ENCODE peak calls at places on chromosomes 13 and 19, in ten cellular contexts. One of them, this sample, is unnamed.

GRCh38 chr19:40740747-40741146 is 9.5 kb downstream of the ACTMAP start:
- DNase-seq in cardiac fibroblast: no peak
- DNase-seq in CD8-positive, alpha-beta T cell: no peak
- DNase-seq in GM06990: no peak
- DNase-seq in endodermal cell: no peak
- DNase-seq in endothelial cell of umbilical vein: no peak
- DNase-seq in left ventricle myocardium inferior: peak
- DNase-seq in AG04449: no peak
- DNase-seq in tibial nerve: peak
- DNase-seq in thoracic aorta: peak
- DNase-seq in this sample: no peak

GRCh38 chr13:95833126-95833525 is 156.2 kb downstream of the DNAJC3 start:
- DNase-seq in AG04449: no peak
- DNase-seq in tibial nerve: no peak
- DNase-seq in GM06990: no peak
- DNase-seq in CD8-positive, alpha-beta T cell: no peak
- DNase-seq in left ventricle myocardium inferior: no peak
- DNase-seq in cardiac fibroblast: peak
- DNase-seq in thoracic aorta: no peak
- DNase-seq in endodermal cell: no peak
- DNase-seq in endothelial cell of umbilical vein: no peak
- DNase-seq in this sample: no peak

GRCh38 chr19:18153555-18154134 is 682 bp downstream of the PIK3R2 start:
- DNase-seq in CD8-positive, alpha-beta T cell: peak
- DNase-seq in cardiac fibroblast: no peak
- DNase-seq in tibial nerve: no peak
- DNase-seq in thoracic aorta: no peak
- DNase-seq in GM06990: no peak
- DNase-seq in AG04449: no peak
- DNase-seq in endothelial cell of umbilical vein: no peak
- DNase-seq in left ventricle myocardium inferior: no peak
- DNase-seq in endodermal cell: no peak
- DNase-seq in this sample: no peak

GRCh38 chr19:48737360-48737998 is 2.9 kb downstream of the RASIP1 start:
- DNase-seq in endodermal cell: peak
- DNase-seq in CD8-positive, alpha-beta T cell: no peak
- DNase-seq in left ventricle myocardium inferior: no peak
- DNase-seq in GM06990: no peak
- DNase-seq in endothelial cell of umbilical vein: peak
- DNase-seq in cardiac fibroblast: no peak
- DNase-seq in thoracic aorta: no peak
- DNase-seq in AG04449: no peak
- DNase-seq in tibial nerve: no peak
- DNase-seq in this sample: no peak

GRCh38 chr13:63048648-63049047 is 1633.0 kb upstream of the PCDH20 start:
- DNase-seq in AG04449: no peak
- DNase-seq in GM06990: no peak
- DNase-seq in endodermal cell: no peak
- DNase-seq in cardiac fibroblast: no peak
- DNase-seq in tibial nerve: no peak
- DNase-seq in endothelial cell of umbilical vein: no peak
- DNase-seq in CD8-positive, alpha-beta T cell: no peak
- DNase-seq in left ventricle myocardium inferior: no peak
- DNase-seq in thoracic aorta: no peak
- DNase-seq in this sample: no peak

GRCh38 chr19:18634612-18635290 is 2.1 kb upstream of the KLHL26 start:
- DNase-seq in left ventricle myocardium inferior: no peak
- DNase-seq in CD8-positive, alpha-beta T cell: no peak
- DNase-seq in cardiac fibroblast: no peak
- DNase-seq in AG04449: no peak
- DNase-seq in endothelial cell of umbilical vein: no peak
- DNase-seq in GM06990: no peak
- DNase-seq in thoracic aorta: no peak
- DNase-seq in tibial nerve: no peak
- DNase-seq in endodermal cell: no peak
- DNase-seq in this sample: no peak

GRCh38 chr13:35764359-35765015 is 288.0 kb upstream of the MAB21L1 start:
- DNase-seq in left ventricle myocardium inferior: no peak
- DNase-seq in cardiac fibroblast: no peak
- DNase-seq in tibial nerve: no peak
- DNase-seq in endothelial cell of umbilical vein: no peak
- DNase-seq in thoracic aorta: no peak
- DNase-seq in endodermal cell: no peak
- DNase-seq in AG04449: peak
- DNase-seq in CD8-positive, alpha-beta T cell: no peak
- DNase-seq in GM06990: no peak
- DNase-seq in this sample: no peak

GRCh38 chr13:26991508-26992181 is 180.0 kb downstream of the USP12 start:
- DNase-seq in GM06990: no peak
- DNase-seq in endodermal cell: no peak
- DNase-seq in left ventricle myocardium inferior: no peak
- DNase-seq in tibial nerve: no peak
- DNase-seq in endothelial cell of umbilical vein: no peak
- DNase-seq in CD8-positive, alpha-beta T cell: no peak
- DNase-seq in AG04449: no peak
- DNase-seq in cardiac fibroblast: no peak
- DNase-seq in thoracic aorta: no peak
- DNase-seq in this sample: no peak

GRCh38 chr13:99104396-99104795 is 96.3 kb upstream of the UBAC2 start:
- DNase-seq in thoracic aorta: no peak
- DNase-seq in tibial nerve: no peak
- DNase-seq in CD8-positive, alpha-beta T cell: no peak
- DNase-seq in cardiac fibroblast: no peak
- DNase-seq in left ventricle myocardium inferior: no peak
- DNase-seq in GM06990: no peak
- DNase-seq in AG04449: no peak
- DNase-seq in endothelial cell of umbilical vein: no peak
- DNase-seq in endodermal cell: no peak
- DNase-seq in this sample: no peak

GRCh38 chr19:29519146-29519545 is 6.6 kb upstream of the VSTM2B start:
- DNase-seq in left ventricle myocardium inferior: no peak
- DNase-seq in endothelial cell of umbilical vein: no peak
- DNase-seq in CD8-positive, alpha-beta T cell: no peak
- DNase-seq in endodermal cell: no peak
- DNase-seq in AG04449: no peak
- DNase-seq in tibial nerve: no peak
- DNase-seq in thoracic aorta: no peak
- DNase-seq in cardiac fibroblast: no peak
- DNase-seq in GM06990: no peak
- DNase-seq in this sample: no peak

GRCh38 chr19:46617566-46618079 is 7.3 kb downstream of the PTGIR start:
- DNase-seq in endodermal cell: peak
- DNase-seq in CD8-positive, alpha-beta T cell: no peak
- DNase-seq in left ventricle myocardium inferior: no peak
- DNase-seq in tibial nerve: no peak
- DNase-seq in AG04449: no peak
- DNase-seq in GM06990: no peak
- DNase-seq in cardiac fibroblast: no peak
- DNase-seq in endothelial cell of umbilical vein: no peak
- DNase-seq in thoracic aorta: no peak
- DNase-seq in this sample: no peak

GRCh38 chr13:100694722-100695644 is 20.4 kb upstream of the TMTC4 start:
- DNase-seq in left ventricle myocardium inferior: no peak
- DNase-seq in cardiac fibroblast: peak
- DNase-seq in tibial nerve: no peak
- DNase-seq in CD8-positive, alpha-beta T cell: no peak
- DNase-seq in thoracic aorta: no peak
- DNase-seq in endothelial cell of umbilical vein: peak
- DNase-seq in endodermal cell: peak
- DNase-seq in AG04449: no peak
- DNase-seq in GM06990: no peak
- DNase-seq in this sample: no peak
- TF ChIP-seq CTCF in left ventricle myocardium inferior: peak
- TF ChIP-seq CTCF in cardiac fibroblast: peak
- TF ChIP-seq CTCF in tibial nerve: peak
- TF ChIP-seq CTCF in CD8-positive, alpha-beta T cell: no peak
- TF ChIP-seq CTCF in thoracic aorta: no peak
- TF ChIP-seq CTCF in endothelial cell of umbilical vein: peak
- TF ChIP-seq CTCF in endodermal cell: peak
- TF ChIP-seq CTCF in AG04449: peak
- TF ChIP-seq CTCF in GM06990: peak
- TF ChIP-seq CTCF in this sample: peak

GRCh38 chr13:32610977-32611376 is 24.7 kb downstream of the PDS5B start:
- DNase-seq in endothelial cell of umbilical vein: no peak
- DNase-seq in GM06990: no peak
- DNase-seq in left ventricle myocardium inferior: no peak
- DNase-seq in cardiac fibroblast: no peak
- DNase-seq in endodermal cell: no peak
- DNase-seq in AG04449: no peak
- DNase-seq in tibial nerve: no peak
- DNase-seq in CD8-positive, alpha-beta T cell: no peak
- DNase-seq in thoracic aorta: no peak
- DNase-seq in this sample: no peak

DNA sequence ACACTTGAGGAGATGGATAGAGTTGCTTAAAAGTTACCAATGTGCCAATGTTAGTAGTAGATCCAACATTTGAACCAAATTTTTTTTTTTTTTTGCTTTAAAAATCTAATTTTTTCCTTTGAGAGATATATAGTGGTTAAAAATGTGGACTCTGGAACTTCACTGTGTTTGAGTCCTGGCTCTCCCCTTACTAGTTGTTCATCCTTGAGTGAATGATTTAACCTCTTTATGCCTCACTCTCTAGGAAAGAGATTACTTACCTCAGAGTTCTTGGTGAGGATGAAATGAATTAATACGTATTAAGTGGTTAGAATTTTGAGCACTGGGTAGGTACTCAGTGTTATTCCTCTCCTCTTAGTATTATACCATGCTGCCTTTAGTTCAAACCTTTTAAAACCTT is 24.3 kb downstream of the PDS5B start:
- DNase-seq in thoracic aorta: no peak
- DNase-seq in endothelial cell of umbilical vein: no peak
- DNase-seq in tibial nerve: no peak
- DNase-seq in AG04449: no peak
- DNase-seq in cardiac fibroblast: no peak
- DNase-seq in endodermal cell: no peak
- DNase-seq in left ventricle myocardium inferior: no peak
- DNase-seq in GM06990: no peak
- DNase-seq in CD8-positive, alpha-beta T cell: no peak
- DNase-seq in this sample: no peak
- H3K4me3 ChIP-seq in thoracic aorta: no peak
- H3K4me3 ChIP-seq in endothelial cell of umbilical vein: no peak
- H3K4me3 ChIP-seq in tibial nerve: no peak
- H3K4me3 ChIP-seq in AG04449: no peak
- H3K4me3 ChIP-seq in cardiac fibroblast: no peak
- H3K4me3 ChIP-seq in endodermal cell: no peak
- H3K4me3 ChIP-seq in left ventricle myocardium inferior: no peak
- H3K4me3 ChIP-seq in GM06990: no peak
- H3K4me3 ChIP-seq in CD8-positive, alpha-beta T cell: no peak
- H3K4me3 ChIP-seq in this sample: no peak

GRCh38 chr19:35153701-35154534 is 617 bp upstream of the FXYD5 start:
- DNase-seq in AG04449: no peak
- DNase-seq in CD8-positive, alpha-beta T cell: peak
- DNase-seq in left ventricle myocardium inferior: no peak
- DNase-seq in endothelial cell of umbilical vein: peak
- DNase-seq in thoracic aorta: no peak
- DNase-seq in endodermal cell: peak
- DNase-seq in GM06990: peak
- DNase-seq in cardiac fibroblast: no peak
- DNase-seq in tibial nerve: no peak
- DNase-seq in this sample: no peak
- TF ChIP-seq CTCF in AG04449: peak
- TF ChIP-seq CTCF in CD8-positive, alpha-beta T cell: peak
- TF ChIP-seq CTCF in left ventricle myocardium inferior: peak
- TF ChIP-seq CTCF in endothelial cell of umbilical vein: peak
- TF ChIP-seq CTCF in thoracic aorta: peak
- TF ChIP-seq CTCF in endodermal cell: peak
- TF ChIP-seq CTCF in GM06990: peak
- TF ChIP-seq CTCF in cardiac fibroblast: peak
- TF ChIP-seq CTCF in tibial nerve: peak
- TF ChIP-seq CTCF in this sample: peak

GRCh38 chr13:97224544-97225324 is 2.6 kb downstream of the MBNL2 start:
- DNase-seq in AG04449: no peak
- DNase-seq in GM06990: no peak
- DNase-seq in endodermal cell: no peak
- DNase-seq in tibial nerve: no peak
- DNase-seq in endothelial cell of umbilical vein: peak
- DNase-seq in cardiac fibroblast: peak
- DNase-seq in left ventricle myocardium inferior: no peak
- DNase-seq in thoracic aorta: no peak
- DNase-seq in CD8-positive, alpha-beta T cell: peak
- DNase-seq in this sample: peak

GRCh38 chr13:97228850-97229521 is 6.9 kb downstream of the MBNL2 start:
- DNase-seq in AG04449: no peak
- DNase-seq in endothelial cell of umbilical vein: peak
- DNase-seq in GM06990: no peak
- DNase-seq in endodermal cell: no peak
- DNase-seq in thoracic aorta: no peak
- DNase-seq in cardiac fibroblast: no peak
- DNase-seq in left ventricle myocardium inferior: no peak
- DNase-seq in CD8-positive, alpha-beta T cell: no peak
- DNase-seq in tibial nerve: no peak
- DNase-seq in this sample: no peak

GRCh38 chr13:97225533-97225932 is 3.4 kb downstream of the MBNL2 start:
- DNase-seq in AG04449: no peak
- DNase-seq in thoracic aorta: no peak
- DNase-seq in tibial nerve: no peak
- DNase-seq in cardiac fibroblast: no peak
- DNase-seq in CD8-positive, alpha-beta T cell: no peak
- DNase-seq in GM06990: no peak
- DNase-seq in endodermal cell: no peak
- DNase-seq in left ventricle myocardium inferior: no peak
- DNase-seq in endothelial cell of umbilical vein: peak
- DNase-seq in this sample: no peak

GRCh38 chr13:97226013-97226412 is 3.9 kb downstream of the MBNL2 start:
- DNase-seq in AG04449: no peak
- DNase-seq in thoracic aorta: no peak
- DNase-seq in GM06990: no peak
- DNase-seq in left ventricle myocardium inferior: no peak
- DNase-seq in cardiac fibroblast: no peak
- DNase-seq in tibial nerve: no peak
- DNase-seq in CD8-positive, alpha-beta T cell: no peak
- DNase-seq in endothelial cell of umbilical vein: no peak
- DNase-seq in endodermal cell: peak
- DNase-seq in this sample: no peak

DNA sequence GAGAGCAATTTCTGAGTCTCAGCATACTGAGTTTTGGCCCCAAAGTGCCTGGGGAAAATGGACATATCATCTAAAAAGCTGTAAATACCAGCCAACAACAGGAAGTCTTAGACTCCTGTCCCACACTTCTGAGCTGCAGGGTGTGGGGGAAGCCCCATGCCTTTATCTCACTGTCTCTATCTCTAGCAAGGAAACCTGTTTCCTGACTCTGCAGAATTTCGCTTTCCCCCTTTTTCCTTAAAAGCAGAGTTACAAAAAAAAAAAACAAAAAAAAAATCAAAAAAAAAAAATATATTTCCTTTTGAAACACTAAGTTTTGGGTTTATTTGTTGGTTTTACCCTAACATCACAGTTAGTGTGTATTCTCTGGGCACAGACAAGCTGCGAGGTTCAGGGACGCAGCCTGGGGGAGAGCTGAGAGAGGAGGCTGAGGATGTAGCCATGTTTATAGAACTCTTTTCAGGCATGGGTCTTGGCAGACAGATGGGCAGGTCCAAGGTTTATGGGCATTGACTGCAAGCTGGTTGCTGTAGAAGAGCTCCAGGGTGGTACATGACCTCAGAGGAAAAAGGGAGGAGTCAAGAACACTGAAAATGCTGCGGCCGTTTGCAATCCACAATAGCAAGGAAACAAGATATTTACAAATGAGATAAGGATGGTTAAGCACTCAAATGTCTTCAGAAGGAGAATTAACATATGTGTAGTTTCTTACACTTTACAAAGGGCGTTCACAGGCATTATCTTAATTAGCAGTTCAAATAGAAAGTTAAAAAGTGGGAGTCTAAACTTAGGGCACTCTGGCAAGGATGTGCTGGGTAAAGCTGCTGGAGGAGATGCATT is 4.9 kb downstream of the MBNL2 start:
- DNase-seq in cardiac fibroblast: no peak
- DNase-seq in endothelial cell of umbilical vein: peak
- DNase-seq in GM06990: no peak
- DNase-seq in endodermal cell: peak
- DNase-seq in CD8-positive, alpha-beta T cell: peak
- DNase-seq in thoracic aorta: no peak
- DNase-seq in left ventricle myocardium inferior: no peak
- DNase-seq in tibial nerve: no peak
- DNase-seq in AG04449: no peak
- DNase-seq in this sample: no peak
- H3K4me3 ChIP-seq in cardiac fibroblast: no peak
- H3K4me3 ChIP-seq in endothelial cell of umbilical vein: no peak
- H3K4me3 ChIP-seq in GM06990: peak
- H3K4me3 ChIP-seq in endodermal cell: peak
- H3K4me3 ChIP-seq in CD8-positive, alpha-beta T cell: peak
- H3K4me3 ChIP-seq in thoracic aorta: peak
- H3K4me3 ChIP-seq in left ventricle myocardium inferior: peak
- H3K4me3 ChIP-seq in tibial nerve: peak
- H3K4me3 ChIP-seq in AG04449: no peak
- H3K4me3 ChIP-seq in this sample: peak